ENCODE peak calls at places on chromosomes 1 and 21, in nine cellular contexts. K is activated CD4-positive, alpha-beta T cell treated with anti-CD3 and anti-CD28 coated beads for 1 hour; W is lung microvascular endothelial cell; X is HFF-Myc; C is bronchial epithelial cell; S is small intestine; F is activated effector memory CD4-positive, alpha-beta T cell treated with Interleukin-2 at 50 U/mL for 16 hours; T is NCI-H1105 treated with DMSO at 0.1 percent for 48 hours; V is HuH-7.5. Q is an unnamed sample.

GRCh38 chr1:155938220-155938627 is 3.2 kb upstream of the RXFP4 start:
- DNase-seq in X (peak), V (peak), T (peak), F (no peak), C (peak), W (peak), K (no peak), S (peak), Q (no peak)

GRCh38 chr1:201597551-201598230 is 58.8 kb downstream of the NAV1 start:
- DNase-seq in K (no peak), T (peak), F (no peak), W (peak), C (peak), X (no peak), V (peak), S (peak), Q (no peak)

GRCh38 chr1:230292739-230293720 is 133.1 kb downstream of the PGBD5 start:
- DNase-seq in S (no peak), K (no peak), V (no peak), F (no peak), C (peak), W (no peak), T (peak), X (no peak), Q (no peak)

GRCh38 chr1:54882483-54882882 is 4.5 kb downstream of the DHCR24 start:
- DNase-seq in V (no peak), W (no peak), K (no peak), T (no peak), C (peak), X (no peak), F (no peak), S (no peak), Q (no peak)

GRCh38 chr21:29098156-29098555 is 24.7 kb upstream of the CCT8 start:
- DNase-seq in X (no peak), V (no peak), W (no peak), F (no peak), K (no peak), S (no peak), T (no peak), C (no peak), Q (no peak)

GRCh38 chr1:16727190-16728111 is 12.9 kb upstream of the RNU1-4 start:
- DNase-seq in S (no peak), V (peak), C (peak), T (no peak), K (no peak), F (peak), X (peak), W (peak), Q (no peak)

GRCh38 chr1:60897003-60897402 is 185.4 kb upstream of the NFIA start:
- DNase-seq in C (no peak), T (no peak), X (no peak), S (no peak), F (no peak), V (no peak), K (no peak), W (peak), Q (no peak)

GRCh38 chr1:24727490-24728214 is 17.6 kb upstream of the CLIC4 start:
- DNase-seq in K (no peak), V (no peak), C (no peak), S (peak), F (no peak), W (no peak), X (no peak), T (no peak), Q (no peak)

GRCh38 chr1:224447251-224447650 is 12.7 kb upstream of the WDR26 start:
- DNase-seq in K (no peak), T (no peak), C (peak), S (no peak), W (peak), X (no peak), V (no peak), F (no peak), Q (no peak)

GRCh38 chr1:155640367-155640766 is 30.3 kb downstream of the MSTO1 start:
- DNase-seq in V (no peak), K (no peak), S (no peak), F (no peak), T (no peak), W (no peak), X (no peak), C (no peak), Q (no peak)

GRCh38 chr1:85581138-85581801 is 709 bp downstream of the CCN1 start:
- DNase-seq in F (no peak), K (no peak), X (no peak), S (peak), V (peak), W (peak), C (peak), T (peak), Q (no peak)

GRCh38 chr1:229127301-229127700 is 143.6 kb upstream of the RAB4A start:
- DNase-seq in F (no peak), X (no peak), S (no peak), W (no peak), C (peak), V (no peak), T (no peak), K (no peak), Q (no peak)

GRCh38 chr1:161382214-161383019 is 14.7 kb upstream of the CFAP126 start:
- DNase-seq in C (peak), K (no peak), V (peak), S (peak), F (no peak), T (peak), W (peak), X (peak), Q (no peak)

GRCh38 chr1:162381383-162381782 is at the start of gene C1orf226:
- DNase-seq in C (peak), T (no peak), F (no peak), V (no peak), W (no peak), X (no peak), S (peak), K (no peak), Q (no peak)

GRCh38 chr1:202143011-202143767 is 1.3 kb downstream of the ARL8A start:
- DNase-seq in F (no peak), S (peak), X (no peak), C (no peak), W (peak), V (peak), K (no peak), T (no peak), Q (no peak)

GRCh38 chr1:27686223-27686990 is 14.4 kb upstream of the IFI6 start:
- DNase-seq in T (no peak), F (no peak), S (peak), K (no peak), X (no peak), C (no peak), W (no peak), V (no peak), Q (no peak)

GRCh38 chr1:241323510-241323909 is 33.5 kb downstream of the RGS7 start:
- DNase-seq in X (peak), F (no peak), C (peak), T (no peak), S (peak), W (peak), V (peak), K (no peak), Q (peak)

GRCh38 chr1:54172614-54173312 is 20.0 kb upstream of the CDCP2 start:
- DNase-seq in F (no peak), C (peak), T (no peak), K (no peak), V (no peak), W (peak), X (no peak), S (no peak), Q (no peak)

GRCh38 chr21:39610705-39611104 is 2.0 kb upstream of the B3GALT5 start:
- DNase-seq in V (no peak), S (no peak), T (no peak), F (no peak), X (no peak), C (no peak), K (no peak), W (no peak), Q (no peak)

GRCh38 chr1:220786337-220787068 is at the start of gene MTARC1:
- DNase-seq in C (no peak), K (no peak), W (peak), X (peak), V (peak), T (peak), S (peak), F (no peak), Q (no peak)

GRCh38 chr1:7471836-7472235 is 299.3 kb upstream of the VAMP3 start:
- DNase-seq in F (no peak), S (no peak), V (no peak), C (no peak), X (no peak), W (peak), K (no peak), T (peak), Q (no peak)

GRCh38 chr1:228350831-228351781 is 55.5 kb downstream of the TRIM11 start:
- DNase-seq in V (no peak), S (no peak), T (no peak), X (no peak), W (no peak), C (no peak), F (no peak), K (no peak), Q (no peak)

GRCh38 chr1:107529511-107530149 is 388.8 kb downstream of the NTNG1 start:
- DNase-seq in S (peak), T (peak), C (peak), W (peak), F (no peak), K (no peak), V (peak), X (peak), Q (no peak)

GRCh38 chr1:89151021-89151420 is 24.8 kb downstream of the GBP7 start:
- DNase-seq in X (no peak), W (no peak), S (no peak), C (no peak), V (no peak), F (no peak), T (no peak), K (no peak), Q (no peak)

GRCh38 chr1:208942394-208942793 is 641.1 kb upstream of the CAMK1G start:
- DNase-seq in W (peak), S (no peak), F (no peak), K (no peak), X (no peak), C (peak), T (no peak), V (no peak), Q (no peak)

GRCh38 chr1:218711884-218712674 is 366.9 kb downstream of the TGFB2 start:
- DNase-seq in V (peak), S (no peak), F (no peak), K (no peak), X (no peak), C (peak), W (peak), T (no peak), Q (no peak)

GRCh38 chr1:245742891-245743290 is 588.1 kb downstream of the KIF26B start:
- DNase-seq in W (no peak), S (no peak), K (no peak), F (no peak), V (no peak), T (no peak), C (no peak), X (no peak), Q (no peak)

GRCh38 chr1:157113116-157113515 is 13.5 kb upstream of the ETV3L start:
- DNase-seq in X (no peak), F (no peak), K (no peak), V (no peak), W (peak), T (no peak), S (no peak), C (no peak), Q (no peak)

GRCh38 chr1:23484253-23485001 is 448 bp upstream of the ASAP3 start:
- DNase-seq in S (peak), T (peak), X (peak), K (peak), W (peak), V (peak), F (peak), C (peak), Q (peak)

GRCh38 chr1:220046052-220046930 is at the start of gene EPRS1:
- DNase-seq in F (peak), K (peak), C (peak), X (peak), S (peak), W (peak), V (peak), T (peak), Q (peak)

GRCh38 chr1:186899577-186899976 is 70.8 kb downstream of the PLA2G4A start:
- DNase-seq in K (no peak), S (no peak), C (no peak), T (no peak), W (no peak), X (no peak), V (no peak), F (no peak), Q (no peak)

GRCh38 chr21:36516271-36516670 is 36.3 kb upstream of the CLDN14 start:
- DNase-seq in T (no peak), C (no peak), V (no peak), K (no peak), W (no peak), S (no peak), X (no peak), F (no peak), Q (no peak)

GRCh38 chr1:227766015-227766634 is 30.9 kb downstream of the SNAP47 start:
- DNase-seq in K (peak), C (no peak), S (peak), X (no peak), F (peak), W (no peak), T (peak), V (no peak), Q (no peak)

GRCh38 chr1:206892351-206892984 is 4.8 kb upstream of the IL24 start:
- DNase-seq in C (peak), S (no peak), T (no peak), X (no peak), F (no peak), V (no peak), W (no peak), K (no peak), Q (no peak)

Q was measured in brain pericyte.